ENCODE peak calls at places on chromosomes 11 and 22, in ten cellular contexts. D is PC-3; R is body of pancreas; K is cardiac muscle cell; H is sigmoid colon; C is A549; X is HAP-1; E is CD4-positive, CD25-positive, alpha-beta regulatory T cell; S is H9; N is aorta. A is an unnamed sample.

GRCh38 chr22:49712195-49712791 is 115.4 kb downstream of the BRD1 start:
- DNase-seq in C (no peak), E (no peak), X (no peak), R (no peak), K (peak; percentile 81), H (no peak), S (peak; percentile 66), D (peak; percentile 4), N (no peak), A (peak; percentile 3)

GRCh38 chr11:79076526-79077115 is 364.2 kb downstream of the TENM4 start:
- DNase-seq in S (no peak), X (peak; percentile 58), R (peak; percentile 58), H (no peak), C (peak; percentile 31), E (peak; percentile 5), D (peak; percentile 71), K (no peak), N (peak; percentile 78), A (peak; percentile 65)

GRCh38 chr11:119599864-119600593 is 129.0 kb downstream of the NECTIN1 start:
- DNase-seq in E (no peak), S (no peak), N (no peak), K (no peak), D (peak; percentile 67), C (no peak), H (no peak), X (no peak), R (no peak), A (no peak)

GRCh38 chr22:39502109-39502788 is at the start of gene MIEF1:
- DNase-seq in E (peak; percentile 96), D (peak; percentile 90), K (peak; percentile 98), H (peak; percentile 99), C (peak; percentile 95), N (peak; percentile 100), X (peak; percentile 87), R (peak; percentile 99), S (peak; percentile 97), A (peak; percentile 99)

GRCh38 chr11:42170601-42171000 is 711.1 kb upstream of the LRRC4C start:
- DNase-seq in R (no peak), E (no peak), D (no peak), H (no peak), S (no peak), N (no peak), C (no peak), K (no peak), X (no peak), A (no peak)

GRCh38 chr22:44847380-44847779 is 95.0 kb downstream of the ARHGAP8 start:
- DNase-seq in K (no peak), X (no peak), D (no peak), N (no peak), H (no peak), C (no peak), E (no peak), R (no peak), S (no peak), A (no peak)

GRCh38 chr11:47469411-47470179 is 20.7 kb upstream of the RAPSN start:
- DNase-seq in N (peak; percentile 24), R (no peak), K (no peak), C (no peak), E (no peak), X (no peak), H (no peak), S (no peak), D (no peak), A (no peak)

GRCh38 chr11:96307748-96308133 is 35.3 kb downstream of the MAML2 start:
- DNase-seq in S (no peak), D (peak; percentile 98), N (no peak), R (no peak), X (peak; percentile 88), E (no peak), H (no peak), K (no peak), C (peak; percentile 63), A (peak; percentile 83)

GRCh38 chr11:77170107-77170506 is 42.1 kb downstream of the MYO7A start:
- DNase-seq in S (peak; percentile 89), K (peak; percentile 23), N (no peak), D (no peak), R (no peak), C (no peak), H (no peak), X (no peak), E (no peak), A (no peak)

GRCh38 chr22:44893731-44894080 is 116.1 kb downstream of the PHF21B start:
- DNase-seq in N (peak; percentile 39), H (no peak), S (no peak), E (no peak), K (no peak), D (no peak), X (no peak), R (no peak), C (no peak), A (no peak)

GRCh38 chr11:71247551-71248250 is 4.7 kb downstream of the SHANK2 start:
- DNase-seq in H (peak; percentile 54), N (peak; percentile 45), K (no peak), C (no peak), X (no peak), S (peak; percentile 74), D (no peak), E (no peak), R (no peak), A (no peak)

GRCh38 chr11:84800755-84801346 is 826.3 kb downstream of the DLG2 start:
- DNase-seq in D (peak; percentile 83), K (peak; percentile 60), E (no peak), X (peak; percentile 64), R (no peak), C (peak; percentile 41), S (no peak), H (no peak), N (no peak), A (peak; percentile 77)

GRCh38 chr11:14065153-14065552 is 102.6 kb downstream of the SPON1 start:
- DNase-seq in H (no peak), K (no peak), X (no peak), S (no peak), D (no peak), R (no peak), C (no peak), N (no peak), E (peak; percentile 29), A (no peak)

GRCh38 chr11:134373591-134374052 is 38.4 kb downstream of the B3GAT1 start:
- DNase-seq in N (peak; percentile 68), K (no peak), H (peak; percentile 43), R (no peak), E (no peak), S (no peak), C (no peak), X (no peak), D (no peak), A (no peak)

GRCh38 chr11:87832216-87832615 is 343.0 kb downstream of the RAB38 start:
- DNase-seq in S (no peak), N (no peak), D (peak; percentile 39), X (no peak), H (no peak), C (no peak), K (no peak), R (no peak), E (no peak), A (no peak)

GRCh38 chr11:129291556-129291955 is 84.1 kb upstream of the BARX2 start:
- DNase-seq in C (no peak), S (no peak), E (no peak), N (no peak), X (no peak), K (no peak), H (no peak), R (no peak), D (no peak), A (no peak)

DNA sequence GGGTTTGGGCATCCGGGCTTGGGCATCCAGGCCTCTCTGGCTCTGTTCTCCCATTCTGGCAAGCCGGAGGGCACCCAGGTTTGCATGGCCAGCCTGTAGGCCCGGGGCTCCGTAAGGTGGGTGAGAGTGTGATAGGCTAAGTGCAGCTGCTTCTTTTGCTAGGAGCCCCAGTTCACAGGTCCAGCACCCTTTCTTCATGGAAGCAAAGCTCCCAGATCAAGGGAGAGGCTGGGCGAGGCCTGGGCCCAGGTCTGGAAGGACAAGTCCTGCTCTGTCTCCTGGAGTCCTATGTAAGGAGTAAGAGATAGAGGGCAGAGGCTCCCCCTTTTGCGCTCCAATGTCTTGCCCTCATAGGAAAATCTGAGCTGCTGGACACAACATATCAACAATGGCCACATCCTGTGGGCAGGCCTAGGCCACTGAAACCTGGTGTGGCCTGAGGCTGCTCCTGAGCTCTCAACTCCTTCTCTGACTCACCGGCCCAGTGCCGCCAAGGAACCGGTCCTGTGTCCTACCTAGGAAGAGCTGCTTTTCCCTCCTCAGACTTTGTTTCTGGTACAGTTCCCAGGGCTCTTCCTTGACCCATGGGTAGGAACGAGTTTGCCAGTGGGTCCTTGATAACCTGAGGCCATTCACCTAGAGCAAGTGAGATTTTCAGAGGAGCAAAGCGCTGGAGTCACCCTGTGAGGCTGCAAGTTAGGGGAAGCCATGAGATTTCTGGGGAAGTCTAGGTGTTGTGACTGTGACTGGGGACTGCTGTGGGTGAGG is 11.7 kb upstream of the PAX6 start:
- DNase-seq in D (no peak), K (no peak), C (no peak), H (no peak), N (no peak), R (no peak), S (peak; percentile 50), E (no peak), X (no peak), A (no peak)
- H3K9me3 ChIP-seq in D (no peaks in the 10 kb centered on the region), K (no peaks in the 10 kb centered on the region), C (no peaks in the 10 kb centered on the region), H (no peaks in the 10 kb centered on the region), N (no peaks in the 10 kb centered on the region), R (no peaks in the 10 kb centered on the region), S (no peaks in the 10 kb centered on the region), E (peaks cover 4% of the 10 kb centered on the region), X (no peaks in the 10 kb centered on the region), A (no peaks in the 10 kb centered on the region)

GRCh38 chr11:114610550-114610949 is 15.0 kb upstream of the NXPE4 start:
- DNase-seq in N (no peak), D (no peak), H (no peak), C (no peak), K (no peak), E (no peak), X (no peak), R (no peak), S (no peak), A (no peak)
- H3K9me3 ChIP-seq in N (no peaks in the 10 kb centered on the region), D (no peaks in the 10 kb centered on the region), H (no peaks in the 10 kb centered on the region), C (no peaks in the 10 kb centered on the region), K (peaks cover 2% of the 10 kb centered on the region), E (no peaks in the 10 kb centered on the region), X (no peaks in the 10 kb centered on the region), R (no peaks in the 10 kb centered on the region), S (peaks cover 18% of the 10 kb centered on the region), A (no peaks in the 10 kb centered on the region)

GRCh38 chr11:2649400-2649799 is 50.4 kb downstream of the KCNQ1OT1 start:
- DNase-seq in R (no peak), D (no peak), H (no peak), S (no peak), E (no peak), N (no peak), C (no peak), X (no peak), K (no peak), A (no peak)
- H3K9me3 ChIP-seq in R (peaks cover 74% of the 10 kb centered on the region), D (peaks cover 23% of the 10 kb centered on the region), H (peaks cover 29% of the 10 kb centered on the region), S (peaks cover 61% of the 10 kb centered on the region), E (peaks cover 27% of the 10 kb centered on the region), N (peaks cover 33% of the 10 kb centered on the region), C (peaks cover 98% of the 10 kb centered on the region), X (no peaks in the 10 kb centered on the region), K (no peaks in the 10 kb centered on the region), A (peaks cover 97% of the 10 kb centered on the region)

GRCh38 chr22:48185656-48186055 is 1423.2 kb downstream of the TBC1D22A start:
- DNase-seq in S (peak; percentile 10), C (no peak), R (no peak), E (no peak), X (no peak), K (no peak), H (no peak), N (peak; percentile 44), D (no peak), A (no peak)
- H3K9me3 ChIP-seq in S (no peaks in the 10 kb centered on the region), C (peaks cover 5% of the 10 kb centered on the region), R (no peaks in the 10 kb centered on the region), E (peaks cover 3% of the 10 kb centered on the region), X (no peaks in the 10 kb centered on the region), K (no peaks in the 10 kb centered on the region), H (peaks cover 9% of the 10 kb centered on the region), N (no peaks in the 10 kb centered on the region), D (no peaks in the 10 kb centered on the region), A (peaks cover 4% of the 10 kb centered on the region)

GRCh38 chr11:74871037-74871436 is 77.9 kb downstream of the XRRA1 start:
- DNase-seq in R (no peak), S (no peak), X (no peak), D (no peak), E (no peak), C (no peak), K (no peak), H (no peak), N (no peak), A (no peak)
- H3K9me3 ChIP-seq in R (peaks cover 66% of the 10 kb centered on the region), S (peaks cover 44% of the 10 kb centered on the region), X (peaks cover 27% of the 10 kb centered on the region), D (peaks cover 40% of the 10 kb centered on the region), E (peaks cover 49% of the 10 kb centered on the region), C (peaks cover 26% of the 10 kb centered on the region), K (no peaks in the 10 kb centered on the region), H (peaks cover 64% of the 10 kb centered on the region), N (peaks cover 31% of the 10 kb centered on the region), A (peaks cover 76% of the 10 kb centered on the region)

A was measured in adipocyte.